ENCODE peak calls at places on chromosomes 4 and X, in nine cellular contexts. One of them, this sample, is unnamed. For H3K9me3 and H3K27me3, the result is how much of the 10 kb centered on the place peaks cover.

GRCh38 chrX:8738588-8739189 is 6.8 kb upstream of the ANOS1 start:
- DNase-seq in sigmoid colon: no peak
- DNase-seq in SK-N-SH: peak
- DNase-seq in tibial nerve: peak
- DNase-seq in ovary: peak
- DNase-seq in stomach: peak
- DNase-seq in esophagus muscularis mucosa: no peak
- DNase-seq in upper lobe of left lung: no peak
- DNase-seq in HepG2: peak
- DNase-seq in this sample: peak

GRCh38 chr4:102504941-102505340 is 3.8 kb downstream of the NFKB1 start:
- DNase-seq in sigmoid colon: no peak
- DNase-seq in HepG2: no peak
- DNase-seq in esophagus muscularis mucosa: no peak
- DNase-seq in ovary: no peak
- DNase-seq in SK-N-SH: no peak
- DNase-seq in tibial nerve: no peak
- DNase-seq in stomach: no peak
- DNase-seq in upper lobe of left lung: no peak
- DNase-seq in this sample: no peak

GRCh38 chr4:133320576-133321170 is 171.6 kb downstream of the PCDH10 start:
- DNase-seq in SK-N-SH: peak
- DNase-seq in HepG2: peak
- DNase-seq in stomach: no peak
- DNase-seq in tibial nerve: no peak
- DNase-seq in esophagus muscularis mucosa: no peak
- DNase-seq in upper lobe of left lung: no peak
- DNase-seq in ovary: no peak
- DNase-seq in sigmoid colon: no peak
- DNase-seq in this sample: no peak

GRCh38 chr4:159016527-159017137 is 86.2 kb upstream of the RAPGEF2 start:
- DNase-seq in upper lobe of left lung: no peak
- DNase-seq in tibial nerve: no peak
- DNase-seq in esophagus muscularis mucosa: no peak
- DNase-seq in ovary: peak
- DNase-seq in stomach: no peak
- DNase-seq in sigmoid colon: no peak
- DNase-seq in HepG2: peak
- DNase-seq in SK-N-SH: peak
- DNase-seq in this sample: peak

GRCh38 chrX:120604359-120604782 is 470 bp downstream of the MCTS1 start:
- DNase-seq in tibial nerve: no peak
- DNase-seq in HepG2: peak
- DNase-seq in sigmoid colon: no peak
- DNase-seq in ovary: no peak
- DNase-seq in upper lobe of left lung: no peak
- DNase-seq in esophagus muscularis mucosa: no peak
- DNase-seq in SK-N-SH: peak
- DNase-seq in stomach: no peak
- DNase-seq in this sample: peak

GRCh38 chrX:7168366-7168765 is 20.4 kb upstream of the PUDP start:
- DNase-seq in upper lobe of left lung: no peak
- DNase-seq in HepG2: no peak
- DNase-seq in ovary: no peak
- DNase-seq in esophagus muscularis mucosa: no peak
- DNase-seq in SK-N-SH: no peak
- DNase-seq in tibial nerve: no peak
- DNase-seq in stomach: no peak
- DNase-seq in sigmoid colon: no peak
- DNase-seq in this sample: no peak

GRCh38 chr4:165953181-165953580 is 80.1 kb downstream of the TLL1 start:
- DNase-seq in ovary: no peak
- DNase-seq in esophagus muscularis mucosa: no peak
- DNase-seq in stomach: no peak
- DNase-seq in upper lobe of left lung: no peak
- DNase-seq in HepG2: no peak
- DNase-seq in sigmoid colon: no peak
- DNase-seq in tibial nerve: no peak
- DNase-seq in SK-N-SH: no peak
- DNase-seq in this sample: no peak

GRCh38 chr4:144906181-144906895 is 191.7 kb downstream of the ANAPC10 start:
- DNase-seq in sigmoid colon: no peak
- DNase-seq in HepG2: no peak
- DNase-seq in SK-N-SH: no peak
- DNase-seq in esophagus muscularis mucosa: no peak
- DNase-seq in upper lobe of left lung: no peak
- DNase-seq in ovary: no peak
- DNase-seq in stomach: no peak
- DNase-seq in tibial nerve: peak
- DNase-seq in this sample: no peak

GRCh38 chrX:9525511-9526248 is 60.8 kb downstream of the TBL1X start:
- DNase-seq in HepG2: no peak
- DNase-seq in SK-N-SH: no peak
- DNase-seq in ovary: no peak
- DNase-seq in sigmoid colon: no peak
- DNase-seq in esophagus muscularis mucosa: no peak
- DNase-seq in stomach: no peak
- DNase-seq in upper lobe of left lung: no peak
- DNase-seq in tibial nerve: no peak
- DNase-seq in this sample: no peak

GRCh38 chr4:55435136-55435535 is 39.4 kb downstream of the TMEM165 start:
- DNase-seq in stomach: no peak
- DNase-seq in upper lobe of left lung: no peak
- DNase-seq in tibial nerve: no peak
- DNase-seq in sigmoid colon: no peak
- DNase-seq in ovary: no peak
- DNase-seq in esophagus muscularis mucosa: no peak
- DNase-seq in SK-N-SH: no peak
- DNase-seq in HepG2: no peak
- DNase-seq in this sample: no peak

GRCh38 chr4:85829276-85830051 is 354.5 kb downstream of the ARHGAP24 start:
- DNase-seq in SK-N-SH: no peak
- DNase-seq in ovary: no peak
- DNase-seq in sigmoid colon: no peak
- DNase-seq in stomach: no peak
- DNase-seq in upper lobe of left lung: no peak
- DNase-seq in tibial nerve: no peak
- DNase-seq in HepG2: no peak
- DNase-seq in esophagus muscularis mucosa: no peak
- DNase-seq in this sample: no peak

GRCh38 chr4:176794151-176794550 is 1.4 kb upstream of the VEGFC start:
- DNase-seq in ovary: no peak
- DNase-seq in stomach: no peak
- DNase-seq in sigmoid colon: no peak
- DNase-seq in HepG2: no peak
- DNase-seq in SK-N-SH: no peak
- DNase-seq in esophagus muscularis mucosa: no peak
- DNase-seq in upper lobe of left lung: no peak
- DNase-seq in tibial nerve: no peak
- DNase-seq in this sample: no peak

GRCh38 chrX:129701624-129702069 is 37.1 kb upstream of the XPNPEP2 start:
- DNase-seq in HepG2: no peak
- DNase-seq in esophagus muscularis mucosa: peak
- DNase-seq in sigmoid colon: peak
- DNase-seq in SK-N-SH: no peak
- DNase-seq in ovary: peak
- DNase-seq in upper lobe of left lung: peak
- DNase-seq in tibial nerve: peak
- DNase-seq in stomach: no peak
- DNase-seq in this sample: peak

GRCh38 chrX:139204903-139205667 is 325.5 kb upstream of the F9 start:
- DNase-seq in esophagus muscularis mucosa: no peak
- DNase-seq in upper lobe of left lung: peak
- DNase-seq in tibial nerve: no peak
- DNase-seq in sigmoid colon: peak
- DNase-seq in SK-N-SH: peak
- DNase-seq in HepG2: no peak
- DNase-seq in ovary: peak
- DNase-seq in stomach: peak
- DNase-seq in this sample: peak

GRCh38 chrX:9197231-9197630 is 163.3 kb upstream of the FAM9B start:
- DNase-seq in ovary: no peak
- DNase-seq in stomach: no peak
- DNase-seq in esophagus muscularis mucosa: no peak
- DNase-seq in tibial nerve: no peak
- DNase-seq in HepG2: no peak
- DNase-seq in upper lobe of left lung: no peak
- DNase-seq in SK-N-SH: no peak
- DNase-seq in sigmoid colon: no peak
- DNase-seq in this sample: no peak

GRCh38 chrX:13338985-13339384 is 19.1 kb upstream of the ATXN3L start:
- DNase-seq in stomach: no peak
- DNase-seq in SK-N-SH: no peak
- DNase-seq in esophagus muscularis mucosa: no peak
- DNase-seq in HepG2: no peak
- DNase-seq in ovary: no peak
- DNase-seq in tibial nerve: no peak
- DNase-seq in sigmoid colon: no peak
- DNase-seq in upper lobe of left lung: no peak
- DNase-seq in this sample: no peak

GRCh38 chrX:48919360-48919821 is 567 bp upstream of the PIM2 start:
- DNase-seq in stomach: no peak
- DNase-seq in sigmoid colon: no peak
- DNase-seq in upper lobe of left lung: no peak
- DNase-seq in esophagus muscularis mucosa: peak
- DNase-seq in SK-N-SH: peak
- DNase-seq in HepG2: no peak
- DNase-seq in ovary: no peak
- DNase-seq in tibial nerve: no peak
- DNase-seq in this sample: no peak

GRCh38 chr4:88613417-88613875 is 21.2 kb downstream of the HERC3 start:
- DNase-seq in stomach: no peak
- DNase-seq in ovary: no peak
- DNase-seq in esophagus muscularis mucosa: no peak
- DNase-seq in tibial nerve: no peak
- DNase-seq in sigmoid colon: no peak
- DNase-seq in HepG2: no peak
- DNase-seq in SK-N-SH: no peak
- DNase-seq in upper lobe of left lung: no peak
- DNase-seq in this sample: no peak

DNA sequence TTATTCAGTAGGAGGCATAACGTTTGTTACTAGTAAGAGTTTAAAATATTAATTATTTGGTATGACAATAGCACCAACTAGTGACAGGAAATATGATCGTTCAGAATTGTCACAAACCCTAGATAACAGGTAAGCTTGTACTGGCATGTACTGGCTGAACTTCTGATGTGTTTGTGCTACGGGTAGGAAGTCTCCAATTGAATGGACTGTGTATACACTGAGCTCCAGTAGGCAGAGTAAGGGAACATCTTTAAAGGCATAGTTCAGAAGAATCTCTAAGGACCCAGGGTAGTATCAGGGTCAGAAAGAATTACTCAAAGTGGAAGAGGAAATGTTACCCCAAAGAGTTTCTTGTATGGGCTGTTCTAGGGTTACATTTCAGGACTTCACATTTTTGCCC is 230.4 kb downstream of the EDA2R start:
- DNase-seq in upper lobe of left lung: no peak
- DNase-seq in stomach: no peak
- DNase-seq in SK-N-SH: no peak
- DNase-seq in sigmoid colon: no peak
- DNase-seq in tibial nerve: no peak
- DNase-seq in HepG2: no peak
- DNase-seq in ovary: no peak
- DNase-seq in esophagus muscularis mucosa: no peak
- DNase-seq in this sample: no peak
- H3K9me3 ChIP-seq in upper lobe of left lung: under half
- H3K9me3 ChIP-seq in stomach: under half
- H3K9me3 ChIP-seq in SK-N-SH: under half
- H3K9me3 ChIP-seq in sigmoid colon: under half
- H3K9me3 ChIP-seq in tibial nerve: under half
- H3K9me3 ChIP-seq in HepG2: under half
- H3K9me3 ChIP-seq in ovary: under half
- H3K9me3 ChIP-seq in esophagus muscularis mucosa: under half
- H3K9me3 ChIP-seq in this sample: under half

DNA sequence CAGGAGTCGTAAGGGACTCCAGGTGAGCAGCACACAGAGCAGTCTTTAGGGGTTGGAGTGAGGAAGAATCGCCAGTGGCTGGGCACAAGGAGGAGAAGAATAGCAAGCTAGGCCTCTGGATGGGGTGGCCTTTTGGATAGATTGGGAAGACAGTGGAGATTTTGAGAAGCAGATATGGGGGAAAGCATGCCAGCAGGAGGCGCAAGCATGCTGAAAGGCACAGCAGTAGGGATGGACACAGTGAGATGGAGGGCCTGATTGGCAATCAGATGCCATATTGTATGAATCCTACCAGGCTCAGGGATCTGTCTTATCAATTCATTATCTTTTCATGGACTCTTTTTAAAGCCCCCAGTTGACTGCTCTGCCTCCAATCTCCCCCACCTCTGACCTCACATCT is 60.4 kb upstream of the MAGEA4 start:
- DNase-seq in esophagus muscularis mucosa: no peak
- DNase-seq in sigmoid colon: no peak
- DNase-seq in SK-N-SH: no peak
- DNase-seq in upper lobe of left lung: no peak
- DNase-seq in ovary: no peak
- DNase-seq in tibial nerve: no peak
- DNase-seq in stomach: no peak
- DNase-seq in HepG2: no peak
- DNase-seq in this sample: no peak
- H3K27me3 ChIP-seq in esophagus muscularis mucosa: under half
- H3K27me3 ChIP-seq in sigmoid colon: under half
- H3K27me3 ChIP-seq in SK-N-SH: under half
- H3K27me3 ChIP-seq in upper lobe of left lung: under half
- H3K27me3 ChIP-seq in ovary: under half
- H3K27me3 ChIP-seq in tibial nerve: under half
- H3K27me3 ChIP-seq in stomach: under half
- H3K27me3 ChIP-seq in HepG2: under half
- H3K27me3 ChIP-seq in this sample: under half

DNA sequence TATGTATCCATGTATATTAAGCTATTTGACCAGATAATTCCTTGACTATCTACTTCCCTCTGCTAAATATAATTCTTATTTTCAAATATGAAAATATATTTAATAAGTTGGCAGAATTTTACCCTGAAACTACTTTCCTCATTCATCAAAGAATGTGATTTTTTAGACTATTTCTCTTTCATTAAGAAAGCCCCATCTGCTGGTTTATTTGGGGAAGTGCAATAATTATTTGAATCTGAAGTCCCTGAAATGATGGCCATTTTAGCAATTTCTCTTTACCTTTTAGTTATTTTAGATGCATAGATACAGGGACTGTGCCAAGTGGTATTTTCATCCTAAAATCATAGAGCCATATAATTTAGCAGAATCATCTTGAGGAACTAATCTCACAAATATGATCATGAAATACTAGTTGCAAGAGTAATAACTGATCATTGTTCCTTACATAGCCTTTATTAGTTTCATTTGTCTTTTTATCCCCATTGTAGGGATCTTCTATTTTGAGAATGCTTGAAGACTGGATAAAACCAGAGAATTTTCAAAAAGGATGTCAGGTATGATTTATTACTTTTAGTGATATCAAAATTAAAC is 39.0 kb downstream of the ENPEP start:
- DNase-seq in HepG2: peak
- DNase-seq in upper lobe of left lung: no peak
- DNase-seq in stomach: no peak
- DNase-seq in tibial nerve: no peak
- DNase-seq in SK-N-SH: peak
- DNase-seq in esophagus muscularis mucosa: no peak
- DNase-seq in ovary: no peak
- DNase-seq in sigmoid colon: no peak
- DNase-seq in this sample: no peak
- TF ChIP-seq EP300 in HepG2: no peak
- TF ChIP-seq EP300 in upper lobe of left lung: no peak
- TF ChIP-seq EP300 in stomach: no peak
- TF ChIP-seq EP300 in tibial nerve: no peak
- TF ChIP-seq EP300 in SK-N-SH: no peak
- TF ChIP-seq EP300 in esophagus muscularis mucosa: no peak
- TF ChIP-seq EP300 in ovary: no peak
- TF ChIP-seq EP300 in sigmoid colon: no peak
- TF ChIP-seq EP300 in this sample: no peak

GRCh38 chrX:66675541-66675940 is 36.7 kb upstream of the EDA2R start:
- DNase-seq in HepG2: no peak
- DNase-seq in SK-N-SH: no peak
- DNase-seq in upper lobe of left lung: no peak
- DNase-seq in ovary: no peak
- DNase-seq in tibial nerve: no peak
- DNase-seq in stomach: no peak
- DNase-seq in esophagus muscularis mucosa: no peak
- DNase-seq in sigmoid colon: no peak
- DNase-seq in this sample: no peak
- H3K9me3 ChIP-seq in HepG2: under half
- H3K9me3 ChIP-seq in SK-N-SH: under half
- H3K9me3 ChIP-seq in upper lobe of left lung: under half
- H3K9me3 ChIP-seq in ovary: under half
- H3K9me3 ChIP-seq in tibial nerve: under half
- H3K9me3 ChIP-seq in stomach: under half
- H3K9me3 ChIP-seq in esophagus muscularis mucosa: under half
- H3K9me3 ChIP-seq in sigmoid colon: under half
- H3K9me3 ChIP-seq in this sample: under half

This sample was measured in transverse colon.